ENCODE peak calls at places on chromosomes 11 and 22, in six cellular contexts. G is kidney glomerular epithelial cell, P is posterior vena cava, L is heart left ventricle, O is DMS79, J is RCC 7860. X is an unnamed sample.

GRCh38 chr22:17954860-17955587 is 69.3 kb downstream of the MICAL3 start:
- DNase-seq in G (no peak), P (no peak), L (no peak), O (no peak), J (no peak), X (no peak)

GRCh38 chr22:36413022-36413770 is 25.4 kb upstream of the MYH9 start:
- DNase-seq in G (no peak), P (no peak), L (peak), O (no peak), J (peak), X (peak)

GRCh38 chr11:57133616-57134015 is 48.1 kb upstream of the LRRC55 start:
- DNase-seq in G (no peak), P (no peak), L (no peak), O (no peak), J (no peak), X (no peak)

GRCh38 chr11:11243790-11244469 is 109.1 kb downstream of the CSNK2A3 start:
- DNase-seq in G (peak), P (peak), L (peak), O (no peak), J (no peak), X (peak)

GRCh38 chr22:31106651-31107205 is 640 bp downstream of the SELENOM start:
- DNase-seq in G (no peak), P (no peak), L (peak), O (no peak), J (peak), X (peak)

GRCh38 chr11:19984048-19984742 is 176.1 kb downstream of the DBX1 start:
- DNase-seq in G (no peak), P (no peak), L (no peak), O (no peak), J (no peak), X (peak)

GRCh38 chr11:66843776-66844495 is 695 bp downstream of the RCE1 start:
- DNase-seq in G (no peak), P (no peak), L (no peak), O (no peak), J (no peak), X (no peak)

GRCh38 chr11:114196994-114197702 is 99.1 kb upstream of the NNMT start:
- DNase-seq in G (no peak), P (no peak), L (peak), O (no peak), J (no peak), X (no peak)

GRCh38 chr11:47480762-47481161 is 31.8 kb upstream of the RAPSN start:
- DNase-seq in G (no peak), P (no peak), L (no peak), O (no peak), J (no peak), X (no peak)

GRCh38 chr11:120794748-120795147 is 229.2 kb upstream of the TBCEL start:
- DNase-seq in G (no peak), P (no peak), L (no peak), O (no peak), J (no peak), X (no peak)

GRCh38 chr11:76443254-76443935 is 1.4 kb upstream of the EMSY start:
- DNase-seq in G (peak), P (no peak), L (no peak), O (peak), J (no peak), X (peak)

GRCh38 chr11:73317803-73318202 is 9.7 kb downstream of the ARHGEF17 start:
- DNase-seq in G (no peak), P (no peak), L (no peak), O (no peak), J (no peak), X (no peak)

GRCh38 chr11:109960831-109961230 is 132.4 kb upstream of the ZC3H12C start:
- DNase-seq in G (no peak), P (peak), L (peak), O (no peak), J (no peak), X (peak)

GRCh38 chr11:111694851-111695250 is 71.3 kb downstream of the PPP2R1B start:
- DNase-seq in G (peak), P (no peak), L (peak), O (no peak), J (no peak), X (peak)

GRCh38 chr11:128451651-128452470 is 135.5 kb downstream of the ETS1 start:
- DNase-seq in G (no peak), P (peak), L (peak), O (peak), J (no peak), X (peak)

GRCh38 chr11:68014157-68014965 is 4.2 kb downstream of the ALDH3B1 start:
- DNase-seq in G (peak), P (peak), L (no peak), O (peak), J (peak), X (peak)

GRCh38 chr22:50717709-50718351 is 20.2 kb upstream of the ACR start:
- DNase-seq in G (no peak), P (no peak), L (no peak), O (no peak), J (no peak), X (no peak)

GRCh38 chr11:67266424-67267187 is at the start of gene GRK2:
- DNase-seq in G (peak), P (peak), L (peak), O (peak), J (peak), X (peak)

GRCh38 chr11:73019448-73019847 is 122.7 kb downstream of the FCHSD2 start:
- DNase-seq in G (no peak), P (no peak), L (no peak), O (no peak), J (no peak), X (no peak)

GRCh38 chr11:131759140-131759539 is 388.7 kb downstream of the NTM start:
- DNase-seq in G (no peak), P (no peak), L (no peak), O (no peak), J (no peak), X (no peak)

GRCh38 chr11:115941481-115941993 is 437.3 kb upstream of the CADM1 start:
- DNase-seq in G (peak), P (no peak), L (peak), O (no peak), J (peak), X (peak)

GRCh38 chr22:20904008-20904979 is 12.9 kb upstream of the CRKL start:
- DNase-seq in G (peak), P (peak), L (no peak), O (no peak), J (peak), X (peak)

GRCh38 chr11:12811861-12812260 is 137.6 kb downstream of the TEAD1 start:
- DNase-seq in G (no peak), P (no peak), L (no peak), O (no peak), J (no peak), X (no peak)

GRCh38 chr11:65378928-65379638 is 3.4 kb downstream of the SLC25A45 start:
- DNase-seq in G (no peak), P (no peak), L (no peak), O (no peak), J (no peak), X (no peak)

GRCh38 chr11:85827768-85828639 is 17.1 kb upstream of the SYTL2 start:
- DNase-seq in G (peak), P (no peak), L (no peak), O (no peak), J (peak), X (peak)